ENCODE peak calls at places on chromosomes 11 and 22, in seven cellular contexts. One of them, this sample, is unnamed.

GRCh38 chr11:33987975-33988580 is 63.5 kb upstream of the CAPRIN1 start:
- DNase-seq in cardiac muscle cell: peak; percentile 91
- DNase-seq in A549: peak; percentile 41
- DNase-seq in adrenal gland: peak; percentile 83
- DNase-seq in heart left ventricle: peak; percentile 60
- DNase-seq in colonic mucosa: peak; percentile 74
- DNase-seq in uterus: peak; percentile 49
- DNase-seq in this sample: peak; percentile 46

GRCh38 chr11:102226702-102227101 is 90.6 kb upstream of the BIRC3 start:
- DNase-seq in cardiac muscle cell: peak; percentile 86
- DNase-seq in A549: no peak
- DNase-seq in adrenal gland: peak; percentile 67
- DNase-seq in heart left ventricle: no peak
- DNase-seq in colonic mucosa: no peak
- DNase-seq in uterus: no peak
- DNase-seq in this sample: no peak

GRCh38 chr11:83069441-83070043 is 2.2 kb downstream of the RAB30 start:
- DNase-seq in cardiac muscle cell: peak; percentile 12
- DNase-seq in A549: no peak
- DNase-seq in adrenal gland: no peak
- DNase-seq in heart left ventricle: no peak
- DNase-seq in colonic mucosa: no peak
- DNase-seq in uterus: no peak
- DNase-seq in this sample: no peak

GRCh38 chr22:38062782-38063181 is 5.6 kb downstream of the PICK1 start:
- DNase-seq in cardiac muscle cell: no peak
- DNase-seq in A549: no peak
- DNase-seq in adrenal gland: peak; percentile 92
- DNase-seq in heart left ventricle: no peak
- DNase-seq in colonic mucosa: no peak
- DNase-seq in uterus: no peak
- DNase-seq in this sample: no peak

GRCh38 chr11:33636104-33636503 is 64.5 kb downstream of the C11orf91 start:
- DNase-seq in cardiac muscle cell: peak; percentile 90
- DNase-seq in A549: no peak
- DNase-seq in adrenal gland: no peak
- DNase-seq in heart left ventricle: no peak
- DNase-seq in colonic mucosa: no peak
- DNase-seq in uterus: no peak
- DNase-seq in this sample: no peak

GRCh38 chr11:30788849-30789248 is 202.7 kb upstream of the MPPED2 start:
- DNase-seq in cardiac muscle cell: no peak
- DNase-seq in A549: no peak
- DNase-seq in adrenal gland: no peak
- DNase-seq in heart left ventricle: no peak
- DNase-seq in colonic mucosa: no peak
- DNase-seq in uterus: no peak
- DNase-seq in this sample: no peak

GRCh38 chr11:103927535-103927934 is 108.9 kb upstream of the DDI1 start:
- DNase-seq in cardiac muscle cell: peak; percentile 67
- DNase-seq in A549: no peak
- DNase-seq in adrenal gland: no peak
- DNase-seq in heart left ventricle: no peak
- DNase-seq in colonic mucosa: no peak
- DNase-seq in uterus: no peak
- DNase-seq in this sample: no peak

GRCh38 chr11:131880279-131880678 is 509.9 kb downstream of the NTM start:
- DNase-seq in cardiac muscle cell: no peak
- DNase-seq in A549: no peak
- DNase-seq in adrenal gland: no peak
- DNase-seq in heart left ventricle: no peak
- DNase-seq in colonic mucosa: no peak
- DNase-seq in uterus: no peak
- DNase-seq in this sample: no peak

GRCh38 chr22:50700387-50701075 is 27.9 kb downstream of the SHANK3 start:
- DNase-seq in cardiac muscle cell: no peak
- DNase-seq in A549: no peak
- DNase-seq in adrenal gland: no peak
- DNase-seq in heart left ventricle: peak; percentile 57
- DNase-seq in colonic mucosa: no peak
- DNase-seq in uterus: no peak
- DNase-seq in this sample: peak; percentile 9

GRCh38 chr11:68750197-68750987 is 928 bp downstream of the TESMIN start:
- DNase-seq in cardiac muscle cell: no peak
- DNase-seq in A549: no peak
- DNase-seq in adrenal gland: no peak
- DNase-seq in heart left ventricle: no peak
- DNase-seq in colonic mucosa: no peak
- DNase-seq in uterus: no peak
- DNase-seq in this sample: no peak

GRCh38 chr22:29824677-29825076 is 13.4 kb downstream of the ASCC2 start:
- DNase-seq in cardiac muscle cell: no peak
- DNase-seq in A549: no peak
- DNase-seq in adrenal gland: peak; percentile 90
- DNase-seq in heart left ventricle: no peak
- DNase-seq in colonic mucosa: peak; percentile 40
- DNase-seq in uterus: no peak
- DNase-seq in this sample: no peak

GRCh38 chr11:104812416-104812815 is 85.8 kb downstream of the CASP12 start:
- DNase-seq in cardiac muscle cell: no peak
- DNase-seq in A549: no peak
- DNase-seq in adrenal gland: no peak
- DNase-seq in heart left ventricle: no peak
- DNase-seq in colonic mucosa: no peak
- DNase-seq in uterus: no peak
- DNase-seq in this sample: no peak

GRCh38 chr11:73651252-73651651 is 4.9 kb downstream of the PLEKHB1 start:
- DNase-seq in cardiac muscle cell: no peak
- DNase-seq in A549: no peak
- DNase-seq in adrenal gland: no peak
- DNase-seq in heart left ventricle: no peak
- DNase-seq in colonic mucosa: no peak
- DNase-seq in uterus: no peak
- DNase-seq in this sample: no peak

GRCh38 chr11:123707606-123708205 is 33.8 kb downstream of the ZNF202 start:
- DNase-seq in cardiac muscle cell: peak; percentile 78
- DNase-seq in A549: peak; percentile 50
- DNase-seq in adrenal gland: peak; percentile 84
- DNase-seq in heart left ventricle: no peak
- DNase-seq in colonic mucosa: peak; percentile 57
- DNase-seq in uterus: peak; percentile 31
- DNase-seq in this sample: peak; percentile 22

GRCh38 chr11:72584293-72584921 is 89.8 kb downstream of the PDE2A start:
- DNase-seq in cardiac muscle cell: peak; percentile 37
- DNase-seq in A549: no peak
- DNase-seq in adrenal gland: peak; percentile 75
- DNase-seq in heart left ventricle: peak; percentile 86
- DNase-seq in colonic mucosa: peak; percentile 41
- DNase-seq in uterus: no peak
- DNase-seq in this sample: peak; percentile 53

GRCh38 chr11:133492895-133493294 is 39.4 kb downstream of the OPCML start:
- DNase-seq in cardiac muscle cell: no peak
- DNase-seq in A549: no peak
- DNase-seq in adrenal gland: no peak
- DNase-seq in heart left ventricle: no peak
- DNase-seq in colonic mucosa: no peak
- DNase-seq in uterus: no peak
- DNase-seq in this sample: no peak

GRCh38 chr22:26784772-26785171 is 127.4 kb downstream of the MIAT start:
- DNase-seq in cardiac muscle cell: no peak
- DNase-seq in A549: no peak
- DNase-seq in adrenal gland: no peak
- DNase-seq in heart left ventricle: no peak
- DNase-seq in colonic mucosa: no peak
- DNase-seq in uterus: no peak
- DNase-seq in this sample: no peak

GRCh38 chr11:18775492-18776292 is 15.9 kb downstream of the PTPN5 start:
- DNase-seq in cardiac muscle cell: peak; percentile 60
- DNase-seq in A549: peak; percentile 65
- DNase-seq in adrenal gland: peak; percentile 85
- DNase-seq in heart left ventricle: peak; percentile 68
- DNase-seq in colonic mucosa: peak; percentile 78
- DNase-seq in uterus: no peak
- DNase-seq in this sample: peak; percentile 28

GRCh38 chr11:35148163-35148562 is 9.2 kb downstream of the CD44 start:
- DNase-seq in cardiac muscle cell: no peak
- DNase-seq in A549: no peak
- DNase-seq in adrenal gland: no peak
- DNase-seq in heart left ventricle: no peak
- DNase-seq in colonic mucosa: no peak
- DNase-seq in uterus: no peak
- DNase-seq in this sample: no peak

GRCh38 chr11:12812849-12813248 is 138.6 kb downstream of the TEAD1 start:
- DNase-seq in cardiac muscle cell: no peak
- DNase-seq in A549: no peak
- DNase-seq in adrenal gland: no peak
- DNase-seq in heart left ventricle: no peak
- DNase-seq in colonic mucosa: no peak
- DNase-seq in uterus: no peak
- DNase-seq in this sample: no peak

GRCh38 chr11:117950999-117951961 is 22.1 kb upstream of the TMPRSS13 start:
- DNase-seq in cardiac muscle cell: no peak
- DNase-seq in A549: no peak
- DNase-seq in adrenal gland: no peak
- DNase-seq in heart left ventricle: no peak
- DNase-seq in colonic mucosa: no peak
- DNase-seq in uterus: no peak
- DNase-seq in this sample: no peak

GRCh38 chr11:20000022-20000392 is 160.3 kb downstream of the DBX1 start:
- DNase-seq in cardiac muscle cell: no peak
- DNase-seq in A549: no peak
- DNase-seq in adrenal gland: no peak
- DNase-seq in heart left ventricle: no peak
- DNase-seq in colonic mucosa: no peak
- DNase-seq in uterus: no peak
- DNase-seq in this sample: no peak

GRCh38 chr11:107590460-107591097 is 368 bp upstream of the ELMOD1 start:
- DNase-seq in cardiac muscle cell: no peak
- DNase-seq in A549: peak; percentile 17
- DNase-seq in adrenal gland: no peak
- DNase-seq in heart left ventricle: no peak
- DNase-seq in colonic mucosa: no peak
- DNase-seq in uterus: no peak
- DNase-seq in this sample: no peak

GRCh38 chr11:61173456-61173855 is 12.2 kb upstream of the VPS37C start:
- DNase-seq in cardiac muscle cell: peak; percentile 26
- DNase-seq in A549: no peak
- DNase-seq in adrenal gland: no peak
- DNase-seq in heart left ventricle: no peak
- DNase-seq in colonic mucosa: no peak
- DNase-seq in uterus: no peak
- DNase-seq in this sample: no peak
- TF ChIP-seq CTCF in cardiac muscle cell: no peak
- TF ChIP-seq CTCF in A549: peak; percentile 27
- TF ChIP-seq CTCF in adrenal gland: peak; percentile 41
- TF ChIP-seq CTCF in heart left ventricle: no peak
- TF ChIP-seq CTCF in colonic mucosa: no peak
- TF ChIP-seq CTCF in uterus: no peak
- TF ChIP-seq CTCF in this sample: no peak

GRCh38 chr11:100780470-100780869 is 93.4 kb downstream of the ARHGAP42 start:
- DNase-seq in cardiac muscle cell: no peak
- DNase-seq in A549: no peak
- DNase-seq in adrenal gland: no peak
- DNase-seq in heart left ventricle: no peak
- DNase-seq in colonic mucosa: no peak
- DNase-seq in uterus: no peak
- DNase-seq in this sample: no peak
- H3K9me3 ChIP-seq in cardiac muscle cell: no peaks in the 10 kb centered on the region
- H3K9me3 ChIP-seq in A549: no peaks in the 10 kb centered on the region
- H3K9me3 ChIP-seq in adrenal gland: no peaks in the 10 kb centered on the region
- H3K9me3 ChIP-seq in heart left ventricle: no peaks in the 10 kb centered on the region
- H3K9me3 ChIP-seq in colonic mucosa: no peaks in the 10 kb centered on the region
- H3K9me3 ChIP-seq in uterus: no peaks in the 10 kb centered on the region
- H3K9me3 ChIP-seq in this sample: no peaks in the 10 kb centered on the region

GRCh38 chr11:67252831-67253239 is 13.4 kb upstream of the GRK2 start:
- DNase-seq in cardiac muscle cell: peak; percentile 45
- DNase-seq in A549: peak; percentile 49
- DNase-seq in adrenal gland: no peak
- DNase-seq in heart left ventricle: no peak
- DNase-seq in colonic mucosa: no peak
- DNase-seq in uterus: no peak
- DNase-seq in this sample: no peak
- TF ChIP-seq CTCF in cardiac muscle cell: peak; percentile 39
- TF ChIP-seq CTCF in A549: peak; percentile 40
- TF ChIP-seq CTCF in adrenal gland: peak; percentile 37
- TF ChIP-seq CTCF in heart left ventricle: no peak
- TF ChIP-seq CTCF in colonic mucosa: no peak
- TF ChIP-seq CTCF in uterus: no peak
- TF ChIP-seq CTCF in this sample: peak; percentile 38

GRCh38 chr11:31820438-31820818 is 9.3 kb upstream of the PAX6 start:
- DNase-seq in cardiac muscle cell: no peak
- DNase-seq in A549: no peak
- DNase-seq in adrenal gland: no peak
- DNase-seq in heart left ventricle: no peak
- DNase-seq in colonic mucosa: no peak
- DNase-seq in uterus: no peak
- DNase-seq in this sample: no peak

GRCh38 chr11:31821779-31822574 is 10.9 kb upstream of the PAX6 start:
- DNase-seq in cardiac muscle cell: no peak
- DNase-seq in A549: no peak
- DNase-seq in adrenal gland: no peak
- DNase-seq in heart left ventricle: no peak
- DNase-seq in colonic mucosa: no peak
- DNase-seq in uterus: no peak
- DNase-seq in this sample: no peak

GRCh38 chr11:31822604-31823371 is 11.7 kb upstream of the PAX6 start:
- DNase-seq in cardiac muscle cell: no peak
- DNase-seq in A549: no peak
- DNase-seq in adrenal gland: no peak
- DNase-seq in heart left ventricle: no peak
- DNase-seq in colonic mucosa: no peak
- DNase-seq in uterus: no peak
- DNase-seq in this sample: no peak

GRCh38 chr11:31819533-31820437 is 8.7 kb upstream of the PAX6 start:
- DNase-seq in cardiac muscle cell: no peak
- DNase-seq in A549: no peak
- DNase-seq in adrenal gland: no peak
- DNase-seq in heart left ventricle: no peak
- DNase-seq in colonic mucosa: no peak
- DNase-seq in uterus: no peak
- DNase-seq in this sample: no peak

DNA sequence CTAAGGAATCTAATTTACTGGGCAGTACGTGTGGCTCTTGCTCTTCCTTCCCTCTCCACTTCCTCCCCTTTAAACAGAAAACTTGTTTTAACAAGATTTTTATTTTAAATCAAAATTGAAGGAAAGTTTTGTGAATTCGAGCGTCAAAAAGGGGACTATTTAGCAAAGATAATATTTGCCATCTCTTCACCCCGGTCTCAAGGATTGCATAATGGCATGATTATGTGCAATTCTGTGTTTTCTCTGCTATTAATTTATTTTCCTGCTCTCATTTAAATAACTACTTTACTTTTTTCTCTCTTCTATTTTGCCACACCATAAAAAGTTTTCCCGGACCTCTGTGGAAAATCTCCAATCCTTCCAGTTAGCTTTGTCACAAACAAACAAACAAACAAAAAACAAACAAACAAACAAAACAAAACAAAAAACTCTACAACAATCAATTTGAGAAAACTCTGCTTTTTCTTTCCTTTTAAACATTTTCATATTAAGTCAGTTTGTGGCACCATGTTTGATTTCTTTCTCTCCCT is 10.2 kb upstream of the PAX6 start:
- DNase-seq in cardiac muscle cell: no peak
- DNase-seq in A549: no peak
- DNase-seq in adrenal gland: no peak
- DNase-seq in heart left ventricle: no peak
- DNase-seq in colonic mucosa: no peak
- DNase-seq in uterus: no peak
- DNase-seq in this sample: no peak
- H3K9me3 ChIP-seq in cardiac muscle cell: no peaks in the 10 kb centered on the region
- H3K9me3 ChIP-seq in A549: no peaks in the 10 kb centered on the region
- H3K9me3 ChIP-seq in adrenal gland: no peaks in the 10 kb centered on the region
- H3K9me3 ChIP-seq in heart left ventricle: no peaks in the 10 kb centered on the region
- H3K9me3 ChIP-seq in colonic mucosa: no peaks in the 10 kb centered on the region
- H3K9me3 ChIP-seq in uterus: no peaks in the 10 kb centered on the region
- H3K9me3 ChIP-seq in this sample: no peaks in the 10 kb centered on the region